ENCODE peak calls at places on chromosomes 1 and 21, in ten cellular contexts. One of them, this sample, is unnamed. For H3K9me3, the result is how much of the 10 kb centered on the place peaks cover.

GRCh38 chr21:40074198-40074597 is 207.0 kb downstream of the PCP4 start:
- DNase-seq in HCT116: no peak
- DNase-seq in uterus: no peak
- DNase-seq in K562: no peak
- DNase-seq in body of pancreas: no peak
- DNase-seq in ovary: no peak
- DNase-seq in naive thymus-derived CD4-positive, alpha-beta T cell: no peak
- DNase-seq in tibial artery: no peak
- DNase-seq in colonic mucosa: no peak
- DNase-seq in heart left ventricle: no peak
- DNase-seq in this sample: no peak

GRCh38 chr1:180953791-180954721 is 41.4 kb downstream of the KIAA1614 start:
- DNase-seq in heart left ventricle: peak
- DNase-seq in K562: no peak
- DNase-seq in naive thymus-derived CD4-positive, alpha-beta T cell: peak
- DNase-seq in tibial artery: peak
- DNase-seq in body of pancreas: peak
- DNase-seq in uterus: peak
- DNase-seq in ovary: peak
- DNase-seq in HCT116: no peak
- DNase-seq in colonic mucosa: peak
- DNase-seq in this sample: peak

GRCh38 chr1:119188926-119189325 is 48.5 kb upstream of the WARS2 start:
- DNase-seq in tibial artery: no peak
- DNase-seq in body of pancreas: no peak
- DNase-seq in naive thymus-derived CD4-positive, alpha-beta T cell: no peak
- DNase-seq in K562: no peak
- DNase-seq in heart left ventricle: no peak
- DNase-seq in uterus: no peak
- DNase-seq in colonic mucosa: no peak
- DNase-seq in ovary: no peak
- DNase-seq in HCT116: no peak
- DNase-seq in this sample: no peak

GRCh38 chr1:52323731-52324130 is 42.3 kb downstream of the CC2D1B start:
- DNase-seq in heart left ventricle: no peak
- DNase-seq in HCT116: no peak
- DNase-seq in colonic mucosa: no peak
- DNase-seq in ovary: no peak
- DNase-seq in naive thymus-derived CD4-positive, alpha-beta T cell: no peak
- DNase-seq in K562: no peak
- DNase-seq in uterus: no peak
- DNase-seq in body of pancreas: no peak
- DNase-seq in tibial artery: no peak
- DNase-seq in this sample: no peak

GRCh38 chr1:145877923-145878486 is 7.7 kb downstream of the ANKRD35 start:
- DNase-seq in K562: no peak
- DNase-seq in heart left ventricle: no peak
- DNase-seq in tibial artery: peak
- DNase-seq in body of pancreas: no peak
- DNase-seq in uterus: no peak
- DNase-seq in ovary: no peak
- DNase-seq in naive thymus-derived CD4-positive, alpha-beta T cell: no peak
- DNase-seq in HCT116: no peak
- DNase-seq in colonic mucosa: no peak
- DNase-seq in this sample: no peak

GRCh38 chr21:32844653-32845443 is 73.3 kb upstream of the PAXBP1 start:
- DNase-seq in body of pancreas: no peak
- DNase-seq in HCT116: peak
- DNase-seq in tibial artery: no peak
- DNase-seq in uterus: no peak
- DNase-seq in heart left ventricle: no peak
- DNase-seq in K562: no peak
- DNase-seq in colonic mucosa: no peak
- DNase-seq in naive thymus-derived CD4-positive, alpha-beta T cell: no peak
- DNase-seq in ovary: no peak
- DNase-seq in this sample: no peak

GRCh38 chr21:33478182-33478581 is 1.6 kb downstream of the TMEM50B start:
- DNase-seq in uterus: no peak
- DNase-seq in tibial artery: no peak
- DNase-seq in K562: no peak
- DNase-seq in heart left ventricle: no peak
- DNase-seq in colonic mucosa: no peak
- DNase-seq in ovary: no peak
- DNase-seq in body of pancreas: no peak
- DNase-seq in naive thymus-derived CD4-positive, alpha-beta T cell: no peak
- DNase-seq in HCT116: no peak
- DNase-seq in this sample: no peak

GRCh38 chr1:29539971-29540370 is 303.6 kb downstream of the PTPRU start:
- DNase-seq in colonic mucosa: no peak
- DNase-seq in heart left ventricle: no peak
- DNase-seq in naive thymus-derived CD4-positive, alpha-beta T cell: no peak
- DNase-seq in uterus: no peak
- DNase-seq in HCT116: no peak
- DNase-seq in tibial artery: peak
- DNase-seq in ovary: no peak
- DNase-seq in K562: no peak
- DNase-seq in body of pancreas: no peak
- DNase-seq in this sample: no peak

GRCh38 chr1:65020774-65021173 is 54.4 kb upstream of the JAK1 start:
- DNase-seq in tibial artery: no peak
- DNase-seq in heart left ventricle: no peak
- DNase-seq in HCT116: no peak
- DNase-seq in uterus: no peak
- DNase-seq in colonic mucosa: no peak
- DNase-seq in naive thymus-derived CD4-positive, alpha-beta T cell: no peak
- DNase-seq in body of pancreas: no peak
- DNase-seq in K562: no peak
- DNase-seq in ovary: no peak
- DNase-seq in this sample: no peak

GRCh38 chr21:16792155-16792554 is 720.7 kb upstream of the CXADR start:
- DNase-seq in HCT116: no peak
- DNase-seq in body of pancreas: no peak
- DNase-seq in tibial artery: no peak
- DNase-seq in K562: no peak
- DNase-seq in naive thymus-derived CD4-positive, alpha-beta T cell: no peak
- DNase-seq in colonic mucosa: no peak
- DNase-seq in heart left ventricle: no peak
- DNase-seq in uterus: no peak
- DNase-seq in ovary: no peak
- DNase-seq in this sample: no peak

GRCh38 chr1:222754386-222755139 is 17.6 kb downstream of the FAM177B start:
- DNase-seq in uterus: peak
- DNase-seq in naive thymus-derived CD4-positive, alpha-beta T cell: no peak
- DNase-seq in ovary: no peak
- DNase-seq in K562: no peak
- DNase-seq in HCT116: no peak
- DNase-seq in tibial artery: peak
- DNase-seq in body of pancreas: no peak
- DNase-seq in heart left ventricle: peak
- DNase-seq in colonic mucosa: no peak
- DNase-seq in this sample: no peak
- H3K4me3 ChIP-seq in uterus: no peak
- H3K4me3 ChIP-seq in naive thymus-derived CD4-positive, alpha-beta T cell: no peak
- H3K4me3 ChIP-seq in ovary: no peak
- H3K4me3 ChIP-seq in K562: no peak
- H3K4me3 ChIP-seq in HCT116: no peak
- H3K4me3 ChIP-seq in tibial artery: no peak
- H3K4me3 ChIP-seq in body of pancreas: no peak
- H3K4me3 ChIP-seq in heart left ventricle: no peak
- H3K4me3 ChIP-seq in colonic mucosa: no peak
- H3K4me3 ChIP-seq in this sample: no peak

DNA sequence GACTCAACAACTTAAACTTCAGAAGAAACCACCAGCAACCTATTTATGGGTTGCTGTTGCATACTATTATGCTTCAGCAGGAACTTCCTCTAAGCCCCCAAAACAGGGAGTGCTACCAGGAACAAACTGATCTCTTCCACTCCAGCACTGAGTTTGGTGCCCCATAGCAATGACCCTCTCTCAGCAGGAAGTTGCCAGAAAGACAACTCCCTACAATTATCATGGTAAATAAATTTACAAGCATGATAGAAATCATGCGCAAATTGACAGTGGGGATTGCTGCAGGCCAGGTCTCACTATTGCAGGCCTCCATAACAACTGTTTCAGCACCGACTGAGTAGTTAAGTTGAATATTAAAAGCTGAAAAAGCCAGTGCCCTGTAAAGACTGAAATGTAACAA is 180.6 kb downstream of the PLA2G4A start:
- DNase-seq in heart left ventricle: no peak
- DNase-seq in K562: no peak
- DNase-seq in tibial artery: no peak
- DNase-seq in colonic mucosa: no peak
- DNase-seq in naive thymus-derived CD4-positive, alpha-beta T cell: no peak
- DNase-seq in body of pancreas: no peak
- DNase-seq in ovary: no peak
- DNase-seq in HCT116: no peak
- DNase-seq in uterus: no peak
- DNase-seq in this sample: no peak
- H3K9me3 ChIP-seq in heart left ventricle: under half
- H3K9me3 ChIP-seq in K562: under half
- H3K9me3 ChIP-seq in tibial artery: under half
- H3K9me3 ChIP-seq in colonic mucosa: under half
- H3K9me3 ChIP-seq in naive thymus-derived CD4-positive, alpha-beta T cell: under half
- H3K9me3 ChIP-seq in body of pancreas: under half
- H3K9me3 ChIP-seq in ovary: under half
- H3K9me3 ChIP-seq in HCT116: under half
- H3K9me3 ChIP-seq in uterus: under half
- H3K9me3 ChIP-seq in this sample: under half

GRCh38 chr1:244406337-244406736 is 45.4 kb downstream of the ADSS2 start:
- DNase-seq in uterus: no peak
- DNase-seq in ovary: no peak
- DNase-seq in heart left ventricle: no peak
- DNase-seq in tibial artery: no peak
- DNase-seq in colonic mucosa: no peak
- DNase-seq in body of pancreas: no peak
- DNase-seq in K562: no peak
- DNase-seq in naive thymus-derived CD4-positive, alpha-beta T cell: no peak
- DNase-seq in HCT116: no peak
- DNase-seq in this sample: no peak
- H3K4me3 ChIP-seq in uterus: no peak
- H3K4me3 ChIP-seq in ovary: no peak
- H3K4me3 ChIP-seq in heart left ventricle: no peak
- H3K4me3 ChIP-seq in tibial artery: no peak
- H3K4me3 ChIP-seq in colonic mucosa: no peak
- H3K4me3 ChIP-seq in body of pancreas: no peak
- H3K4me3 ChIP-seq in K562: no peak
- H3K4me3 ChIP-seq in naive thymus-derived CD4-positive, alpha-beta T cell: no peak
- H3K4me3 ChIP-seq in HCT116: no peak
- H3K4me3 ChIP-seq in this sample: no peak

GRCh38 chr1:2955652-2956051 is 65.6 kb upstream of the ACTRT2 start:
- DNase-seq in naive thymus-derived CD4-positive, alpha-beta T cell: no peak
- DNase-seq in ovary: no peak
- DNase-seq in colonic mucosa: no peak
- DNase-seq in HCT116: no peak
- DNase-seq in heart left ventricle: no peak
- DNase-seq in uterus: no peak
- DNase-seq in K562: no peak
- DNase-seq in body of pancreas: no peak
- DNase-seq in tibial artery: no peak
- DNase-seq in this sample: no peak

GRCh38 chr1:2957329-2957728 is 63.9 kb upstream of the ACTRT2 start:
- DNase-seq in tibial artery: no peak
- DNase-seq in ovary: no peak
- DNase-seq in K562: no peak
- DNase-seq in body of pancreas: no peak
- DNase-seq in naive thymus-derived CD4-positive, alpha-beta T cell: no peak
- DNase-seq in HCT116: no peak
- DNase-seq in heart left ventricle: no peak
- DNase-seq in uterus: no peak
- DNase-seq in colonic mucosa: no peak
- DNase-seq in this sample: no peak

GRCh38 chr1:2952992-2953391 is 68.3 kb upstream of the ACTRT2 start:
- DNase-seq in uterus: no peak
- DNase-seq in ovary: no peak
- DNase-seq in K562: no peak
- DNase-seq in heart left ventricle: no peak
- DNase-seq in body of pancreas: no peak
- DNase-seq in naive thymus-derived CD4-positive, alpha-beta T cell: no peak
- DNase-seq in colonic mucosa: no peak
- DNase-seq in HCT116: no peak
- DNase-seq in tibial artery: no peak
- DNase-seq in this sample: no peak

GRCh38 chr1:2953688-2954285 is 67.5 kb upstream of the ACTRT2 start:
- DNase-seq in K562: no peak
- DNase-seq in ovary: no peak
- DNase-seq in body of pancreas: no peak
- DNase-seq in uterus: no peak
- DNase-seq in colonic mucosa: no peak
- DNase-seq in heart left ventricle: no peak
- DNase-seq in tibial artery: no peak
- DNase-seq in naive thymus-derived CD4-positive, alpha-beta T cell: no peak
- DNase-seq in HCT116: no peak
- DNase-seq in this sample: no peak

GRCh38 chr1:2956571-2956970 is 64.7 kb upstream of the ACTRT2 start:
- DNase-seq in HCT116: no peak
- DNase-seq in body of pancreas: no peak
- DNase-seq in ovary: no peak
- DNase-seq in heart left ventricle: no peak
- DNase-seq in K562: no peak
- DNase-seq in tibial artery: no peak
- DNase-seq in naive thymus-derived CD4-positive, alpha-beta T cell: no peak
- DNase-seq in colonic mucosa: no peak
- DNase-seq in uterus: no peak
- DNase-seq in this sample: no peak
- H3K9me3 ChIP-seq in HCT116: under half
- H3K9me3 ChIP-seq in body of pancreas: under half
- H3K9me3 ChIP-seq in ovary: under half
- H3K9me3 ChIP-seq in heart left ventricle: under half
- H3K9me3 ChIP-seq in K562: under half
- H3K9me3 ChIP-seq in tibial artery: under half
- H3K9me3 ChIP-seq in naive thymus-derived CD4-positive, alpha-beta T cell: under half
- H3K9me3 ChIP-seq in colonic mucosa: under half
- H3K9me3 ChIP-seq in uterus: under half
- H3K9me3 ChIP-seq in this sample: under half

GRCh38 chr21:43300496-43301423 is 126.2 kb downstream of the SIK1 start:
- DNase-seq in K562: no peak
- DNase-seq in ovary: no peak
- DNase-seq in uterus: no peak
- DNase-seq in colonic mucosa: no peak
- DNase-seq in body of pancreas: no peak
- DNase-seq in tibial artery: peak
- DNase-seq in HCT116: no peak
- DNase-seq in heart left ventricle: peak
- DNase-seq in naive thymus-derived CD4-positive, alpha-beta T cell: no peak
- DNase-seq in this sample: no peak
- H3K4me3 ChIP-seq in K562: no peak
- H3K4me3 ChIP-seq in ovary: no peak
- H3K4me3 ChIP-seq in uterus: no peak
- H3K4me3 ChIP-seq in colonic mucosa: no peak
- H3K4me3 ChIP-seq in body of pancreas: no peak
- H3K4me3 ChIP-seq in tibial artery: no peak
- H3K4me3 ChIP-seq in HCT116: no peak
- H3K4me3 ChIP-seq in heart left ventricle: no peak
- H3K4me3 ChIP-seq in naive thymus-derived CD4-positive, alpha-beta T cell: no peak
- H3K4me3 ChIP-seq in this sample: no peak

DNA sequence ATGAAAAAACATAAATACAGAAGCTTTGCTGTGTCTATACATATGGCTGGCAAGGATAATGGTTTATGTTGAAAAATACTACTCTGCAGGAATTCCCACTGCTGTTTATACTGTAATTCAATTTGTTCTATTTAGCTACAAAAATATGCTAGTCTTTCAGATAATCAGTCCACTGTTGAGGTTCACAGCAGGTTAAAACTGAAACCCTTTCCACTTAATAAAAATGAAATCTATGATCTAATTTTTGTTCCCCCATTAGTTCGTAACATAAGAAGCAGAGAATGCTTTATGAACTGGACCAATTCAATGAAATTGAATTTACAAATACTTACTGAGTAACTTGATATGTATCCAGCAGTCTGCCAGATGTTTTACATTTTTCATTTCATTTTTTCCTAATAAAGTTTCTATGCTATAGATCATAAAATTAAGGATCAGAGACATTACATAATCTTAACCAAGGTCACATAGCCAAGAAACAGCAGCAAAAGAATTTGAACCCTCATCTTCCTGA is 360.1 kb upstream of the BEND5 start:
- DNase-seq in tibial artery: no peak
- DNase-seq in ovary: no peak
- DNase-seq in K562: no peak
- DNase-seq in body of pancreas: no peak
- DNase-seq in HCT116: no peak
- DNase-seq in naive thymus-derived CD4-positive, alpha-beta T cell: no peak
- DNase-seq in heart left ventricle: no peak
- DNase-seq in uterus: no peak
- DNase-seq in colonic mucosa: no peak
- DNase-seq in this sample: no peak
- H3K9me3 ChIP-seq in tibial artery: under half
- H3K9me3 ChIP-seq in ovary: under half
- H3K9me3 ChIP-seq in K562: under half
- H3K9me3 ChIP-seq in body of pancreas: under half
- H3K9me3 ChIP-seq in HCT116: under half
- H3K9me3 ChIP-seq in naive thymus-derived CD4-positive, alpha-beta T cell: under half
- H3K9me3 ChIP-seq in heart left ventricle: under half
- H3K9me3 ChIP-seq in uterus: under half
- H3K9me3 ChIP-seq in colonic mucosa: under half
- H3K9me3 ChIP-seq in this sample: under half

This sample was measured in WERI-Rb-1.